ENCODE peak calls at places on chromosomes 4 and X, in seven cellular contexts. I is tibial artery, K is astrocyte of the cerebellum, C is body of pancreas, R is coronary artery, O is heart right ventricle, T is colonic mucosa. H is an unnamed sample.

GRCh38 chr4:115113382-115114106 is at the start of gene NDST4:
- DNase-seq in I (no peak), C (peak), T (no peak), R (no peak), O (no peak), K (peak), H (no peak)

GRCh38 chr4:185730849-185731608 is 81.0 kb downstream of the SORBS2 start:
- DNase-seq in R (no peak), I (no peak), O (no peak), K (no peak), T (no peak), C (no peak), H (peak)

GRCh38 chr4:157114671-157115070 is 38.7 kb downstream of the GLRB start:
- DNase-seq in I (no peak), O (no peak), T (no peak), K (no peak), C (no peak), R (no peak), H (no peak)

GRCh38 chr4:139692300-139693012 is 26.8 kb downstream of the MGST2 start:
- DNase-seq in O (no peak), T (no peak), R (no peak), I (no peak), C (peak), K (no peak), H (peak)

GRCh38 chr4:75973770-75974169 is 17.0 kb downstream of the SDAD1 start:
- DNase-seq in O (no peak), T (no peak), I (no peak), C (no peak), R (no peak), K (no peak), H (no peak)

GRCh38 chr4:14856076-14856926 is 146.0 kb upstream of the CPEB2 start:
- DNase-seq in C (peak), R (peak), T (peak), O (no peak), K (peak), I (peak), H (peak)

GRCh38 chr4:151727365-151727764 is 33.4 kb downstream of the GATB start:
- DNase-seq in O (no peak), T (no peak), C (no peak), I (no peak), K (no peak), R (no peak), H (no peak)

GRCh38 chr4:165684177-165684870 is 188.7 kb upstream of the TLL1 start:
- DNase-seq in R (no peak), T (no peak), O (no peak), C (no peak), I (no peak), K (peak), H (no peak)

GRCh38 chr4:158729716-158730559 is 6.7 kb upstream of the PPID start:
- DNase-seq in T (peak), I (peak), C (peak), O (peak), K (peak), R (no peak), H (peak)

GRCh38 chr4:28360681-28361080 is 1500.0 kb downstream of the STIM2 start:
- DNase-seq in T (no peak), I (no peak), O (no peak), C (no peak), R (no peak), K (no peak), H (no peak)

GRCh38 chr4:25421819-25422511 is 44.9 kb downstream of the ANAPC4 start:
- DNase-seq in K (no peak), O (no peak), I (no peak), T (peak), R (no peak), C (no peak), H (no peak)

GRCh38 chr4:89482248-89482647 is 174.6 kb upstream of the GPRIN3 start:
- DNase-seq in T (no peak), R (no peak), O (no peak), C (no peak), I (no peak), K (no peak), H (peak)

GRCh38 chr4:132540268-132540667 is 608.8 kb upstream of the PCDH10 start:
- DNase-seq in I (no peak), O (no peak), C (no peak), K (no peak), R (no peak), T (no peak), H (no peak)

GRCh38 chrX:109347618-109348017 is 134.3 kb downstream of the GUCY2F start:
- DNase-seq in T (no peak), O (no peak), R (no peak), I (no peak), K (peak), C (peak), H (no peak)

GRCh38 chrX:79719568-79720231 is 294.9 kb upstream of the TBX22 start:
- DNase-seq in T (no peak), R (no peak), I (no peak), C (no peak), O (no peak), K (no peak), H (no peak)

GRCh38 chrX:132820675-132821074 is 137.8 kb downstream of the HS6ST2 start:
- DNase-seq in O (no peak), R (no peak), K (no peak), I (no peak), T (no peak), C (no peak), H (no peak)

GRCh38 chrX:40550069-40550468 is 30.7 kb upstream of the ATP6AP2 start:
- DNase-seq in T (no peak), R (no peak), K (no peak), I (no peak), O (no peak), C (peak), H (no peak)

GRCh38 chr4:93764647-93765246 is 63.8 kb upstream of the ATOH1 start:
- DNase-seq in I (no peak), C (peak), K (peak), O (no peak), T (peak), R (no peak), H (peak)

GRCh38 chr4:105345838-105346237 is 128.0 kb downstream of the PPA2 start:
- DNase-seq in C (no peak), T (no peak), I (no peak), K (no peak), R (no peak), O (no peak), H (no peak)

GRCh38 chr4:7798215-7798995 is 141.3 kb downstream of the AFAP1 start:
- DNase-seq in T (no peak), O (no peak), I (no peak), C (no peak), R (no peak), K (no peak), H (peak)

GRCh38 chr4:7206856-7207567 is 14.7 kb downstream of the SORCS2 start:
- DNase-seq in R (peak), O (peak), K (peak), I (peak), T (peak), C (peak), H (no peak)

GRCh38 chr4:32645653-32646052 is 1925.5 kb downstream of the PCDH7 start:
- DNase-seq in I (no peak), R (no peak), T (no peak), K (no peak), O (no peak), C (no peak), H (no peak)
- H3K4me3 ChIP-seq in I (no peak), R (no peak), T (no peak), K (no peak), O (no peak), C (no peak), H (no peak)

GRCh38 chrX:20063716-20064351 is 52.9 kb downstream of the MAP7D2 start:
- DNase-seq in R (no peak), C (no peak), T (no peak), K (no peak), I (no peak), O (no peak), H (peak)
- TF ChIP-seq CTCF in R (no peak), C (no peak), T (no peak), K (peak), I (no peak), O (no peak), H (peak)

DNA sequence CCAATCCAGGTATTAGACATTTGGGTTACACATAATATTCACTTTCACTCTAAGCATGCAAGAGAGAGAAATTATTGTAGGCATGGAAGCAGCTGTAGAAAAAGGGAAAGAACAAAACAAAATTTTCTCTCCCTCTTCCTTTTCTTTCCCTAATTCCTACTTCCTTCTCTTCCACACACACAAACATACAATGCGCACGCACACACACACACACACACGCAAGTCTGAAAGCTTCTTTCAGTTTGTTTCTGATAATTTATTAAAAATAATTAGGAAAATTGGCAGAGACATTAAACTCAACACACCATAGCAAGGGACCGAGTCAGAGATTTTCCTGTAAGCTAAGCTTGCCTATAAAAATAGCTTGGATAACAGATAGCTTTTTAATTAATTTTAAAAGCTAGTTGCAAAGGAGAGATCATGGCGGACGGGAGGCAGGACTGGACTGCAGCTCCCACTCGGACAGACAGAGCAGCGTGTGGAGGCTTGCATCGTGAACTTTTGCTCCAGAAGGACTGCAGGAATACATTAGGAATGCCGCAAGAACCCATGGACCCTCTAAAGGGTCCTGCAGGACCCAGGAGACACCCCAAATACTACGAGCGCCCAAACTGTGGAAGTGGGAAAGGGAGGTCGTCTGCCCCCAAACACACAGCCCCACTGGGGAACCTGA is 92.6 kb upstream of the MAPK10 start:
- DNase-seq in O (peak), K (no peak), C (no peak), T (no peak), R (no peak), I (no peak), H (no peak)
- H3K4me3 ChIP-seq in O (peak), K (no peak), C (no peak), T (peak), R (peak), I (peak), H (no peak)

DNA sequence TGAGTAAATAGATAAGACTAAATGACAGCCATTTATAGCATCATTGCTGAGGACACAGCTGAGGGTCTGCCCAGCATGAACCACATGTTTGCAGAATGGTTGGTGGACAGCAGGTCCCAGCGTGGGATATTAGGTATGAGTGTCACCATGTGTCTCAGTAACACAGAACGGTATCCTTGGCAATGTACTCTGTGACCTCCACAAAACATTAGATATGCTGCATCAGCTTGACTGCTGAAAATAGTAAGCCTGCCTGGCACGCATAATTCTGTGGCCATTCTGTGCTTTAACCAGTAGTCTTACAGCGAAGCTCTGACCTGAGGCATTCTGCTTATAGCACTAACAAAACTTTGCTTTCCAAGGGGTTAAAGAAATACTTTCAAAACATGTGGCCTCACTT is 32.0 kb downstream of the LIMCH1 start:
- DNase-seq in K (no peak), R (peak), O (peak), T (no peak), I (peak), C (peak), H (no peak)
- TF ChIP-seq CTCF in K (no peak), R (no peak), O (no peak), T (no peak), I (peak), C (no peak), H (no peak)

GRCh38 chr4:686371-687040 is 2.4 kb downstream of the SLC49A3 start:
- DNase-seq in O (no peak), T (no peak), C (no peak), K (no peak), R (peak), I (no peak), H (no peak)

GRCh38 chr4:687048-687974 is 1.6 kb downstream of the SLC49A3 start:
- DNase-seq in R (peak), C (peak), T (peak), K (peak), O (peak), I (peak), H (no peak)

GRCh38 chr4:688695-689497 is at the start of gene SLC49A3:
- DNase-seq in T (no peak), K (no peak), R (no peak), O (peak), I (no peak), C (no peak), H (no peak)

GRCh38 chr4:687975-688694 is 816 bp downstream of the SLC49A3 start:
- DNase-seq in O (no peak), K (no peak), C (no peak), R (no peak), T (no peak), I (no peak), H (no peak)

DNA sequence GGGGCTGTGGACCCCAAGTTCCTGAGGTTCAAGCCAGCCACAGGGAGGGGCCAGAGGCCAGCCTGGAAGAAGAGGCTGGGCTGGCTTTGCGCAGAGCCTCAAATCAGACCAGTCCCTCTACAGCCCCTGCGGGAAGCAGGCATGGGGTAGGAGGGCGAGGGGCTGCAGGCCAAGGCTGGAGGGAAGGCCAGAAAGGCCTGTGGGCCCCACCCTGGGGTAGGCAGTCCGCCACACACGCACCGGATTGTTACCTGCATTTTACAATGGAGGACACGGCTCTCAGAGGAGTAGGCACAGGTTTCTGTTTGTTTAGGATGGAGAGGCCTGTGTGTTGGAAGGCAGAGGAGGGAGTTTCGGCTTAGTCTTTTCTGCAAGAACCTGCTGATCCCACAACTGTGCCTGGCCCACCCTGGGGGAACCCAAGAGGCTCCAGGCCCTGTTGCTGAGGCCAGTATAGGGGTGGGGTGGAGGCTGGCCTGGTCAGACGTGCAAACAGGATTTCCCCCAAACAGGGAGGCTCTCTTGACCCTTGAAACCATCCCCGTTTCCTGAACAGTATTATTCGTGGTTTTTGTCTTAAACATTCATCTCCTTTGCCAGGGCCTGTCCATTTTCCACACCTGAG is 659 bp upstream of the SLC49A3 start:
- DNase-seq in C (no peak), K (no peak), I (no peak), R (no peak), O (no peak), T (no peak), H (peak)
- H3K4me3 ChIP-seq in C (no peak), K (no peak), I (peak), R (peak), O (peak), T (peak), H (no peak)

GRCh38 chr4:3747582-3747906 is 18.6 kb upstream of the ADRA2C start:
- DNase-seq in R (no peak), K (no peak), C (no peak), T (no peak), I (no peak), O (no peak), H (no peak)

GRCh38 chr4:3746701-3747581 is 19.2 kb upstream of the ADRA2C start:
- DNase-seq in I (no peak), O (no peak), C (no peak), R (no peak), K (no peak), T (no peak), H (no peak)

GRCh38 chr4:3752022-3752421 is 14.2 kb upstream of the ADRA2C start:
- DNase-seq in T (no peak), R (no peak), I (no peak), K (no peak), O (no peak), C (no peak), H (no peak)

GRCh38 chr4:3749081-3749480 is 17.1 kb upstream of the ADRA2C start:
- DNase-seq in T (no peak), O (no peak), C (no peak), K (no peak), I (no peak), R (no peak), H (no peak)

DNA sequence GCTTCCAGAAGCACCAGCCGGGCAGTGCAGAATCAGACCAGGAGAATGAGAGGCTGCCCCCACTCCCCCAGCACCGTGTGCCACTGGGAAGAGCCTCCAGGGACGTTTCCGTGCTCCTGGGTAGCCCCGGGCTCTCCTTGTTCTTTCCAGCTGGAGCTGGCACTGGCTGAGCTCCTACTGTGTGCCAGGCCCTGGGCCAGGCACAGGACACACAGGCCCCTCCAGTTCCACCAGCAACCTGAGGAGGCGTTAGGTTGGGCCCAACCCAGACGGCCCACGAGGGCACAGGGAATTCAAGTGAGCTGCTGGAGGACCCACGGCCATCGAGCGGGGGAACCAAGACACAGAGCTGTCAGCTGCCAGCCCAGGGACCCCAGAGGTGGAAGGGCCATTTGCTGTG is 15.9 kb upstream of the ADRA2C start:
- DNase-seq in T (no peak), I (no peak), O (no peak), R (no peak), K (no peak), C (no peak), H (no peak)
- TF ChIP-seq CTCF in T (no peak), I (no peak), O (no peak), R (no peak), K (no peak), C (no peak), H (no peak)

GRCh38 chrX:17042046-17042445 is 95.6 kb downstream of the REPS2 start:
- DNase-seq in O (no peak), R (no peak), T (no peak), I (no peak), K (no peak), C (no peak), H (no peak)

GRCh38 chrX:17040711-17041110 is 94.3 kb downstream of the REPS2 start:
- DNase-seq in I (no peak), K (no peak), T (no peak), R (no peak), O (no peak), C (no peak), H (no peak)

GRCh38 chrX:17052210-17052609 is 105.8 kb downstream of the REPS2 start:
- DNase-seq in C (no peak), O (no peak), I (no peak), T (no peak), K (no peak), R (no peak), H (no peak)

GRCh38 chrX:17047224-17047623 is 100.8 kb downstream of the REPS2 start:
- DNase-seq in I (no peak), K (no peak), T (no peak), R (no peak), O (no peak), C (no peak), H (no peak)

GRCh38 chrX:17046478-17047097 is 100.1 kb downstream of the REPS2 start:
- DNase-seq in C (peak), R (no peak), I (peak), K (peak), O (no peak), T (peak), H (peak)
- H3K4me3 ChIP-seq in C (no peak), R (no peak), I (no peak), K (no peak), O (no peak), T (no peak), H (no peak)

DNA sequence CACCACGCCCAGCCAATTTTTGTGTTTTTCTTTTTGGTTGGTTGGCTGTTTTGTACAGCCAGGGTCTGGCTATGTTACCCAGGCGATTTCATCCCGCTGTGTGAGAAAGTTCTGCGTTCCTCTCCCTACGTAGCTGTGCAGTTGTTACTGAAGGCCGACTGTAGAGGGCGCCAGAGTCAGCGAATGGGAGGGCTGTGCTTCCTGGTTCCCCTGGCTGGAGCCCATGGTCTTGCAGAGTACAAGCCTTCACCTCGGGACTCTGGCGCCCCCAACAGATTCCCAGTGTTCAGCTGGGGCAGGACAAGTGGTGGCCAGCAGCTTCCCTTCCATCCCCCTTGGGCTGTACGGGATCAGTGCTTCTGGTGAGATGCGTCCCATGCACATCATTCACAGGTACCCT is 5.6 kb upstream of the CT45A1 start:
- DNase-seq in C (no peak), T (peak), K (no peak), O (no peak), R (no peak), I (no peak), H (peak)
- TF ChIP-seq CTCF in C (no peak), T (no peak), K (peak), O (no peak), R (no peak), I (no peak), H (peak)

GRCh38 chr4:174218127-174218790 is 65.2 kb downstream of the FBXO8 start:
- DNase-seq in K (no peak), R (no peak), O (no peak), C (no peak), I (no peak), T (no peak), H (no peak)
- H3K4me3 ChIP-seq in K (peak), R (peak), O (peak), C (no peak), I (peak), T (no peak), H (no peak)

H was measured in GM12865.